ENCODE peak calls at places on chromosomes 7 and 10, in ten cellular contexts. Z is heart right ventricle, I is upper lobe of right lung, C is heart left ventricle, G is H1, T is GM06990, H is IMR-90, L is fibroblast of lung, X is fibroblast of pulmonary artery, F is astrocyte of the spinal cord. S is an unnamed sample.

GRCh38 chr10:1739751-1740150 is 2.4 kb upstream of the ADARB2 start:
- DNase-seq in Z (no peak), I (no peak), C (no peak), G (no peak), T (no peak), H (no peak), L (no peak), X (no peak), F (no peak), S (no peak)

GRCh38 chr10:85012305-85012704 is 683.9 kb downstream of the CCSER2 start:
- DNase-seq in Z (no peak), I (no peak), C (no peak), G (no peak), T (no peak), H (no peak), L (no peak), X (no peak), F (no peak), S (no peak)

GRCh38 chr10:43316516-43316915 is 49.7 kb upstream of the RASGEF1A start:
- DNase-seq in Z (no peak), I (no peak), C (no peak), G (no peak), T (no peak), H (no peak), L (no peak), X (no peak), F (no peak), S (no peak)

GRCh38 chr10:52213511-52213831 is 100.6 kb upstream of the DKK1 start:
- DNase-seq in Z (no peak), I (no peak), C (peak), G (no peak), T (no peak), H (peak), L (peak), X (peak), F (peak), S (peak)

GRCh38 chr7:19522486-19522885 is 186.4 kb downstream of the POLR1F start:
- DNase-seq in Z (no peak), I (no peak), C (no peak), G (no peak), T (no peak), H (peak), L (peak), X (peak), F (peak), S (peak)

GRCh38 chr10:44333511-44333910 is 51.4 kb downstream of the CXCL12 start:
- DNase-seq in Z (no peak), I (no peak), C (no peak), G (no peak), T (no peak), H (no peak), L (no peak), X (no peak), F (no peak), S (no peak)

GRCh38 chr10:60914676-60915075 is 29.3 kb downstream of the RHOBTB1 start:
- DNase-seq in Z (no peak), I (no peak), C (no peak), G (no peak), T (no peak), H (peak), L (peak), X (peak), F (peak), S (peak)

GRCh38 chr7:69213882-69214281 is 384.4 kb upstream of the AUTS2 start:
- DNase-seq in Z (no peak), I (no peak), C (no peak), G (no peak), T (no peak), H (no peak), L (no peak), X (no peak), F (no peak), S (peak)

GRCh38 chr7:28211006-28211405 is 30.4 kb upstream of the JAZF1 start:
- DNase-seq in Z (no peak), I (no peak), C (no peak), G (no peak), T (no peak), H (no peak), L (no peak), X (no peak), F (no peak), S (no peak)

GRCh38 chr7:2006231-2006771 is 226.4 kb downstream of the MAD1L1 start:
- DNase-seq in Z (no peak), I (peak), C (peak), G (no peak), T (no peak), H (no peak), L (no peak), X (no peak), F (no peak), S (no peak)

GRCh38 chr10:31134303-31134928 is 102.8 kb upstream of the ZNF438 start:
- DNase-seq in Z (peak), I (no peak), C (no peak), G (no peak), T (peak), H (peak), L (peak), X (peak), F (peak), S (no peak)

GRCh38 chr7:73521636-73522080 is 435 bp downstream of the BAZ1B start:
- DNase-seq in Z (peak), I (peak), C (no peak), G (peak), T (no peak), H (peak), L (no peak), X (peak), F (peak), S (no peak)

GRCh38 chr10:112951349-112952281 is 1.6 kb downstream of the TCF7L2 start:
- DNase-seq in Z (peak), I (peak), C (peak), G (peak), T (peak), H (peak), L (peak), X (peak), F (peak), S (no peak)

GRCh38 chr10:117781216-117781836 is 238.8 kb downstream of the EMX2 start:
- DNase-seq in Z (no peak), I (no peak), C (no peak), G (no peak), T (no peak), H (no peak), L (no peak), X (no peak), F (no peak), S (no peak)

GRCh38 chr10:8014649-8015048 is 39.8 kb upstream of the GATA3 start:
- DNase-seq in Z (no peak), I (no peak), C (no peak), G (no peak), T (no peak), H (no peak), L (no peak), X (no peak), F (no peak), S (no peak)

GRCh38 chr7:105787793-105788192 is 88.6 kb downstream of the ATXN7L1 start:
- DNase-seq in Z (no peak), I (no peak), C (no peak), G (no peak), T (no peak), H (no peak), L (no peak), X (no peak), F (no peak), S (no peak)

GRCh38 chr7:37448637-37449331 is at the start of gene ELMO1:
- DNase-seq in Z (peak), I (peak), C (peak), G (peak), T (peak), H (peak), L (peak), X (peak), F (peak), S (no peak)

GRCh38 chr7:2873686-2874551 is 29.8 kb upstream of the GNA12 start:
- DNase-seq in Z (no peak), I (no peak), C (no peak), G (no peak), T (no peak), H (peak), L (peak), X (peak), F (peak), S (peak)

GRCh38 chr10:8369666-8370065 is 315.2 kb downstream of the GATA3 start:
- DNase-seq in Z (no peak), I (no peak), C (no peak), G (no peak), T (peak), H (peak), L (no peak), X (peak), F (peak), S (no peak)

GRCh38 chr7:28806841-28807240 is 151.3 kb downstream of the TRIL start:
- DNase-seq in Z (no peak), I (no peak), C (no peak), G (no peak), T (no peak), H (peak), L (peak), X (no peak), F (peak), S (peak)

GRCh38 chr7:74344128-74344496 is 54.9 kb downstream of the CLIP2 start:
- DNase-seq in Z (no peak), I (no peak), C (no peak), G (no peak), T (no peak), H (peak), L (peak), X (peak), F (peak), S (no peak)

GRCh38 chr10:26334932-26335573 is 103.1 kb upstream of the APBB1IP start:
- DNase-seq in Z (no peak), I (no peak), C (peak), G (peak), T (peak), H (peak), L (peak), X (peak), F (peak), S (no peak)

GRCh38 chr7:30474893-30475292 is 3.7 kb downstream of the NOD1 start:
- DNase-seq in Z (no peak), I (no peak), C (no peak), G (peak), T (no peak), H (peak), L (peak), X (peak), F (peak), S (peak)

GRCh38 chr10:63611078-63611477 is 89.9 kb downstream of the REEP3 start:
- DNase-seq in Z (no peak), I (no peak), C (no peak), G (no peak), T (no peak), H (peak), L (peak), X (peak), F (peak), S (no peak)

GRCh38 chr10:8331896-8332729 is 277.6 kb downstream of the GATA3 start:
- DNase-seq in Z (peak), I (peak), C (peak), G (peak), T (peak), H (peak), L (peak), X (peak), F (peak), S (no peak)

GRCh38 chr10:104128214-104128613 is 6.2 kb downstream of the SFR1 start:
- DNase-seq in Z (no peak), I (no peak), C (no peak), G (no peak), T (no peak), H (peak), L (no peak), X (peak), F (peak), S (no peak)

GRCh38 chr7:105675873-105676484 is 94.7 kb upstream of the EFCAB10 start:
- DNase-seq in Z (peak), I (no peak), C (peak), G (no peak), T (no peak), H (no peak), L (no peak), X (no peak), F (no peak), S (no peak)

GRCh38 chr7:117470777-117471176 is 9.0 kb upstream of the CFTR start:
- DNase-seq in Z (peak), I (no peak), C (peak), G (no peak), T (peak), H (no peak), L (no peak), X (no peak), F (no peak), S (no peak)

GRCh38 chr10:132828681-132829080 is 42.7 kb upstream of the NKX6-2 start:
- DNase-seq in Z (no peak), I (no peak), C (no peak), G (no peak), T (no peak), H (no peak), L (no peak), X (no peak), F (no peak), S (no peak)

GRCh38 chr10:113802997-113803396 is 50.9 kb downstream of the DCLRE1A start:
- DNase-seq in Z (no peak), I (no peak), C (no peak), G (no peak), T (no peak), H (peak), L (no peak), X (no peak), F (no peak), S (no peak)

GRCh38 chr10:93074137-93074596 is 474 bp downstream of the CYP26A1 start:
- DNase-seq in Z (no peak), I (no peak), C (no peak), G (no peak), T (no peak), H (no peak), L (no peak), X (no peak), F (no peak), S (no peak)

GRCh38 chr10:30645340-30645827 is 15.8 kb upstream of the LYZL2 start:
- DNase-seq in Z (peak), I (no peak), C (peak), G (peak), T (no peak), H (peak), L (peak), X (peak), F (peak), S (no peak)

GRCh38 chr7:103573479-103574058 is 127.6 kb upstream of the SLC26A5 start:
- DNase-seq in Z (no peak), I (no peak), C (no peak), G (no peak), T (peak), H (peak), L (peak), X (peak), F (peak), S (no peak)

GRCh38 chr10:110818311-110819257 is 53.1 kb upstream of the PDCD4 start:
- DNase-seq in Z (no peak), I (no peak), C (no peak), G (no peak), T (no peak), H (no peak), L (no peak), X (no peak), F (no peak), S (no peak)

GRCh38 chr10:119446441-119447277 is 95.9 kb downstream of the RGS10 start:
- DNase-seq in Z (no peak), I (peak), C (no peak), G (no peak), T (no peak), H (no peak), L (no peak), X (no peak), F (no peak), S (no peak)

GRCh38 chr7:55048221-55048859 is 29.5 kb downstream of the EGFR start:
- DNase-seq in Z (no peak), I (no peak), C (no peak), G (no peak), T (no peak), H (no peak), L (peak), X (no peak), F (no peak), S (no peak)

GRCh38 chr10:13529714-13529973 is 830 bp upstream of the BEND7 start:
- DNase-seq in Z (no peak), I (no peak), C (no peak), G (no peak), T (no peak), H (no peak), L (no peak), X (no peak), F (no peak), S (no peak)
- H3K4me3 ChIP-seq in Z (peak), I (peak), C (peak), G (peak), T (no peak), H (peak), L (peak), X (peak), F (peak), S (peak)

DNA sequence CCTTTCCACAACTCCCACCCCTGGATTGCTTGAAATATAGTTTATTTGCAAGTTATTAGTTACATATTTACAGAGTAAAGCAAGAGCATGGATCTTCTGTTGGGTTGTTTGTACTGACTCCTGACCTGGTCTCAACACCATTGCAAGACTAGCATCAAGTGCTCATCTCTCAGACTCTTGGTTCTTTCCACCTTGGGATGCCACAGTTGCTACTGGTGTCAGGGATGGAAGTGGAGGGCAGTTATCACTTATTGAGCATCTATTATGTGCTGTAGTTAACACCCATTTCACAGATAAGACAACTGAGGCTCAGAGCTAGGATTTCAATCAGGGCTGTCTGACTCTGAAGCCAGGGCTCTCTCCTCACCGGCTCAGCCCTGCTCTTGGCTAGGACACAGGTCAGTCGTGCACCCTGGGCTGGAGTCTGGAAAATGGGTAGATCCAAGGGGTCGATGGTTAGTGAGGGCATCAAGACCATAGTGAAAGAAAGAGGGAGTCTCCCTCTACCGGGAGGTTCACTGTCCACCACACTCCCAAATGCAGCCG is 614 bp upstream of the ADAMTS14 start:
- DNase-seq in Z (no peak), I (no peak), C (no peak), G (no peak), T (no peak), H (no peak), L (no peak), X (no peak), F (no peak), S (no peak)
- TF ChIP-seq CTCF in Z (no peak), I (no peak), C (no peak), G (no peak), T (no peak), H (no peak), L (peak), X (no peak), F (peak), S (peak)

GRCh38 chr7:84091318-84091717 is 103.3 kb downstream of the SEMA3A start:
- DNase-seq in Z (no peak), I (no peak), C (no peak), G (no peak), T (no peak), H (no peak), L (no peak), X (no peak), F (no peak), S (no peak)
- H3K4me3 ChIP-seq in Z (no peak), I (no peak), C (no peak), G (no peak), T (no peak), H (no peak), L (no peak), X (no peak), F (no peak), S (no peak)

DNA sequence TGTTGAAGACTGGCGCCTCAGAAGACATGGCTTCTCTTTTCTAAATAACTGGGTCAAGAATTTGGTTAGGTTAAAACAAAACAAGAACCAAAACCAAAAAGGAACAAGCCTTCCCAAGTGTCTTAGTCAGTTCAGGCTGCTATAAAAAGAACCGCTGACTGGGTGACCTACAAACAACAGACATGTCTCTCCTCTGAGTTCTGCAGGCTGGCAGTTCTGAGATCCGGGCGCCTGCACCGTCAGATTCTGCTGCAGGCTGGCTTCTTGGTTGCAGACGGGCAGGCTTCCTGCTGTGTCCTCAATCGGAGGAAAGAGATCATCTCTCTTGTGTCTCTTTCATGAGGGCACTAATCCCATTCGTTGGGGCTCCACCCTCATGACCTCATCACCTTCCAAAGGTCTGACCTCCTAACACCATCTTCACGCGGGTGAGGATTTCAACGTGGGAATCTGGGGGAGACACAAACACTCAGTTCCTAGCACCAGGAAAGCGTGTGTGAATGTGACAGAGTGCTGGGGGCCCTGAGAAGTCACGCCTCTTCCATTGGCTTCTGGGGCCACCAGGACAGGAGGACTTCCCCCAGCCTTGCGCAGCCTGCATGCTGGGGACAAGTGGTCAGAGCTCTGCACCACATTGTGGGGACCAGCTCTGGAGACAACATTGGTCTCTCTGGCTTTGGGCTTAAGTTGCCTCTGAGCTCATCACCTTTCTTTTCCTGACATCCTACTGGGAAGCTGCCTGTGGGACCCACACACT is 63.1 kb downstream of the ASB13 start:
- DNase-seq in Z (no peak), I (no peak), C (peak), G (no peak), T (no peak), H (no peak), L (no peak), X (no peak), F (no peak), S (no peak)
- TF ChIP-seq CTCF in Z (no peak), I (no peak), C (no peak), G (no peak), T (no peak), H (no peak), L (no peak), X (no peak), F (no peak), S (no peak)

GRCh38 chr10:86362129-86362527 is 4.5 kb downstream of the GRID1 start:
- DNase-seq in Z (no peak), I (peak), C (no peak), G (no peak), T (no peak), H (no peak), L (no peak), X (no peak), F (no peak), S (no peak)

GRCh38 chr10:86361134-86362128 is 5.2 kb downstream of the GRID1 start:
- DNase-seq in Z (no peak), I (peak), C (peak), G (no peak), T (no peak), H (no peak), L (no peak), X (no peak), F (no peak), S (no peak)

GRCh38 chr10:86363184-86363832 is 3.3 kb downstream of the GRID1 start:
- DNase-seq in Z (peak), I (peak), C (peak), G (peak), T (no peak), H (no peak), L (no peak), X (no peak), F (no peak), S (no peak)

GRCh38 chr10:86363833-86364511 is 2.6 kb downstream of the GRID1 start:
- DNase-seq in Z (no peak), I (peak), C (no peak), G (no peak), T (no peak), H (no peak), L (no peak), X (no peak), F (no peak), S (no peak)

GRCh38 chr10:86362566-86363183 is 3.9 kb downstream of the GRID1 start:
- DNase-seq in Z (no peak), I (no peak), C (no peak), G (no peak), T (no peak), H (no peak), L (no peak), X (no peak), F (no peak), S (no peak)
- H3K4me3 ChIP-seq in Z (no peak), I (peak), C (no peak), G (peak), T (no peak), H (no peak), L (no peak), X (no peak), F (no peak), S (no peak)

GRCh38 chr7:157037635-157038034 is 27.2 kb upstream of the MNX1 start:
- DNase-seq in Z (no peak), I (peak), C (no peak), G (no peak), T (no peak), H (no peak), L (no peak), X (no peak), F (no peak), S (no peak)
- TF ChIP-seq CTCF in Z (no peak), I (no peak), C (no peak), G (no peak), T (no peak), H (no peak), L (no peak), X (no peak), F (no peak), S (no peak)

GRCh38 chr10:4051408-4052151 is 266.6 kb upstream of the KLF6 start:
- DNase-seq in Z (no peak), I (no peak), C (no peak), G (no peak), T (no peak), H (no peak), L (peak), X (peak), F (no peak), S (no peak)
- H3K4me3 ChIP-seq in Z (peak), I (peak), C (peak), G (no peak), T (peak), H (peak), L (peak), X (peak), F (no peak), S (no peak)

S was measured in AG04449.